ENCODE peak calls at places on chromosomes 13 and 19, in ten cellular contexts. W, S, B, Z, D, H, Q, A, I and L are unnamed samples. For H3K9me3, the result is how much of the 10 kb centered on the place peaks cover.

GRCh38 chr19:49272204-49272603 is 52.8 kb downstream of the SLC6A16 start:
- DNase-seq in I (peak), Z (no peak), Q (no peak), S (no peak), H (no peak), D (no peak), A (no peak), W (no peak), B (no peak), L (no peak)

GRCh38 chr13:64371045-64371444 is 2859.1 kb downstream of the PCDH9 start:
- DNase-seq in H (no peak), D (no peak), Q (no peak), B (no peak), W (no peak), I (peak), A (no peak), S (no peak), Z (no peak), L (no peak)

GRCh38 chr13:44449999-44450821 is 76.6 kb downstream of the SERP2 start:
- DNase-seq in H (no peak), I (no peak), Q (no peak), W (no peak), B (no peak), D (no peak), A (no peak), Z (no peak), S (no peak), L (no peak)

GRCh38 chr19:46861691-46862503 is 1.1 kb downstream of the ARHGAP35 start:
- DNase-seq in W (no peak), S (no peak), D (no peak), B (no peak), I (no peak), Z (no peak), H (no peak), Q (no peak), A (peak), L (no peak)

GRCh38 chr19:10776900-10777650 is 58.9 kb downstream of the TMED1 start:
- DNase-seq in S (no peak), D (no peak), A (no peak), Z (no peak), I (no peak), W (no peak), B (no peak), H (no peak), Q (no peak), L (no peak)

GRCh38 chr19:45187421-45188100 is 9.0 kb downstream of the BLOC1S3 start:
- DNase-seq in A (no peak), S (no peak), W (peak), H (no peak), B (no peak), I (no peak), D (no peak), Q (no peak), Z (no peak), L (no peak)

GRCh38 chr19:49408816-49409440 is 14.3 kb downstream of the PTH2 start:
- DNase-seq in B (no peak), D (no peak), Z (no peak), H (no peak), A (no peak), Q (no peak), I (peak), S (no peak), W (no peak), L (no peak)

GRCh38 chr13:40102854-40103253 is 447.4 kb downstream of the COG6 start:
- DNase-seq in W (no peak), Q (no peak), A (no peak), I (peak), D (no peak), S (no peak), B (no peak), Z (no peak), H (no peak), L (no peak)

GRCh38 chr13:106534844-106535551 is 464 bp downstream of the EFNB2 start:
- DNase-seq in S (peak), D (no peak), I (peak), W (no peak), Q (no peak), B (no peak), H (no peak), Z (peak), A (peak), L (peak)

GRCh38 chr13:73092831-73093230 is 34.0 kb downstream of the KLF5 start:
- DNase-seq in S (no peak), Q (no peak), D (no peak), H (no peak), W (no peak), B (no peak), I (no peak), Z (no peak), A (no peak), L (no peak)

GRCh38 chr19:54297759-54298305 is 15.1 kb downstream of the LILRA5 start:
- DNase-seq in Q (no peak), S (no peak), I (no peak), A (no peak), B (no peak), Z (no peak), W (no peak), D (no peak), H (no peak), L (no peak)

GRCh38 chr13:93730780-93731179 is 504.2 kb downstream of the GPC6 start:
- DNase-seq in S (no peak), A (no peak), I (peak), Q (no peak), Z (no peak), D (no peak), B (no peak), H (no peak), W (no peak), L (no peak)

DNA sequence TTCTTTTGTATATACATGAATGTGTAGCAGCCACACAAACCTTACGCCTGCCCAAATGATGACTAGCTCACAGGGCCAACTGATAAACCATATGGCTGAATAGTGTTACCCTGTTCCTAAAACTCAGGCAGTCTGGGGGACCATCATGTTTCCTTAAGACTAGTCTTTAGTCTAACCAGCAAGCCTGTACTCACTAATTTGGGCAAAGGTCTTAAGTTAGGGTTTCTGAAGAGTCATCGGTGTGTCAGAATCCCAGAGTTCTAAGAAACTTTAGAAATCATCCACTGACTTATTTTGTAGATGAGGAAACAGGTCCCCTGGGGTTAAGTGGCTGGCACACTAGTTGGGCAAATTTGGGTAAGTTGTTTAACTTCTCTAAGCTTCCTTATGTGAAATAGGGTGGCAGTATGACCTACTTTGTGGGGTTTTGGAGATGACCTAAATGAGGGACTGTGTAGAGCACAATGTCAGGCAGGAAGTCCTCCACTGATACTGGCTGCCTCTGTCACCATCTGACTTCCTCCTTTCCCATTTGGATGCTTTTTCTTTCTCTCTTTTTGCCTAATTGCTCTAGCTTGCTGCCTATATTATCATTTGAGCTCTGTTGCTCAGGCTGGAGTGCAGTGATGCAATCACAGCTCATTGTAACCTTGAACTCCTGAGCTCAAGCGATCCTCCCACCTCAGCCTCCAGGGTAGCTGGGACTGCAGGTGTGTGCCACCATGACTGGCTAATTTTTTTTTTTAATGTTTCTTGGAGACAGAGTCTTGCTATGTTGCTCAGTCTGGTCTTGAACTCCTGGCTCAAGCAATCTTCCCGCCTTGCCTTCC is 2.4 kb downstream of the ADGRE3 start:
- DNase-seq in A (no peak), H (no peak), S (no peak), W (no peak), Z (no peak), D (no peak), Q (no peak), B (no peak), I (no peak), L (peak)
- H3K9me3 ChIP-seq in A (under half), H (under half), S (under half), W (under half), Z (under half), D (under half), Q (under half), B (under half), I (under half), L (under half)

DNA sequence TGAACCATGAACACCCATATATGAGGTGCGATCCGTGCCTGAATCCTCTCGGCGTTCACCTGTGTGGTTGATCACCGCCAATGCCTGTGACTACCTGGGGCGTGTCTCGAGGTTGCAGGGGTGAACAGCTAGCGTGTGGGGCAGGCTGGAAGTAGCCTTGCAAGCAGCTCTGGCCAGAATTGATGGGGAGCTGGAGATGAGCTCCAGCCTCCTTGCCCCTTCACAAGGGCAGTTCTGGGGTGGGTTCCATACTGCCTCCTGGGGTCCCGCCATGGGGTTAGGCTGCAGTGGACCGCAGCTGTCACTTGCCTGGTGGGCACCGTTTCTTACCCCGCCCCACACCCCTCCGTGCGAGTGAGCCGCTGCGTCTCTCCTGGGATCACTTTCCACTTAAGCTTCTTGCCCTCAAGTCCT is 154.5 kb upstream of the SOX1 start:
- DNase-seq in B (no peak), H (no peak), A (peak), W (peak), D (no peak), Q (no peak), I (no peak), S (no peak), Z (no peak), L (no peak)
- H3K9me3 ChIP-seq in B (under half), H (under half), A (under half), W (under half), D (under half), Q (under half), I (under half), S (under half), Z (under half), L (under half)

GRCh38 chr19:34964598-34964997 is 569 bp upstream of the ZNF792 start:
- DNase-seq in D (no peak), S (no peak), I (no peak), A (no peak), Z (no peak), B (no peak), W (no peak), H (no peak), Q (no peak), L (no peak)
- H3K9me3 ChIP-seq in D (under half), S (under half), I (under half), A (under half), Z (under half), B (under half), W (under half), H (under half), Q (under half), L (under half)

DNA sequence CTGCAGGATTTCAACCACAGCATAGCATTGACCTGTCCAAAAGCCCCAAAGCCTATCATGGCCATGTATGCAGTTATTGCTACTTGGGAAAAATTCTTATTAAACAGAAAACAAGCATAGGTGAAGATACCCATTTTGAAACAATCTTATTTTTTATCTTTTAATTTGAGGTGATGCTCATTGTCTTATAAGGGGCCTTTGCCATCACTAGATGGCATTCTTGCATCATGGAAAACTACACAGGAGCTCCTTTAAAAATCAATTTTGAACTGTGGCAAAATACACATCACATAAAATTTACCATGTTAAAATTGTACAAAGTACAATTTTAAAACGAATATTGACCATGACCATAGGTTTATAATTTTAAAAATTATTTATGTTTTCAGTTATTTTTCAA is 38.9 kb upstream of the ZNF835 start:
- DNase-seq in D (no peak), A (no peak), I (no peak), W (no peak), B (no peak), Z (no peak), S (no peak), Q (no peak), H (no peak), L (no peak)
- H3K9me3 ChIP-seq in D (under half), A (under half), I (under half), W (half or more), B (under half), Z (under half), S (under half), Q (under half), H (under half), L (under half)

DNA sequence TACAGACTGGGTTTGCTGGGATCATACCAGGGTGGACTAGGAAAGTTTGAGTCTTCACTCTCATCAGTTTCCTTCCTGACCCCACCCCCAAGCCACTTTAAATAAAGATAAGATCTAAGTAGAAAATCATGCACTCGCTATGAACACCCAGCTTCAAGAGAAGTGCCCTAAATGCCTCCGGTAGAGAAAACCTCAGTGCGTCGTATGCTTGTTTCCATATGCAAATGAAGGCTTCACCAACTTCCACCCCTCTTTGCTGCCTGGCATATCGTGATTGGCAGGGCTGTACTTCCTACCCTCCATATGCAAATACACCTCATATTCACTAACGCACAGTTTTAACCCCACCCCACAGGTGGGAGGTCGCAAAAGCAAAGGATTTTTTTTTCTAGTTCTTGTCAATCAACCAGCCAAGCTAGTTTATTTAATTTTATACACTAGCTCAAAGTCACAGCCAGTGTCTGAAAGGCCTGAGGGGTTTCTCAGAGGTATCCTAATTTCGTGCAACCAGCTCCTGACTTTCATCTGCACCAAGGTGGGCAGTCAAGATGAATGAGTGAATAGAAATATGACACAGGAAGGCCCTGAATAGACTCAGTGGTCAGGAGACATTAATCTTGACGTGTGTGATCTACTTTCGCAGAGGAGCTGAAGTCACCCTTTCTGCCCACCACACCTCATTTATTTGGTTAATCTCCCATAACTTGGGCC is 121.1 kb upstream of the TSHZ3 start:
- DNase-seq in Q (no peak), H (no peak), S (no peak), I (no peak), A (no peak), B (no peak), Z (no peak), W (no peak), D (no peak), L (no peak)
- H3K9me3 ChIP-seq in Q (under half), H (under half), S (under half), I (under half), A (under half), B (under half), Z (under half), W (under half), D (under half), L (under half)

DNA sequence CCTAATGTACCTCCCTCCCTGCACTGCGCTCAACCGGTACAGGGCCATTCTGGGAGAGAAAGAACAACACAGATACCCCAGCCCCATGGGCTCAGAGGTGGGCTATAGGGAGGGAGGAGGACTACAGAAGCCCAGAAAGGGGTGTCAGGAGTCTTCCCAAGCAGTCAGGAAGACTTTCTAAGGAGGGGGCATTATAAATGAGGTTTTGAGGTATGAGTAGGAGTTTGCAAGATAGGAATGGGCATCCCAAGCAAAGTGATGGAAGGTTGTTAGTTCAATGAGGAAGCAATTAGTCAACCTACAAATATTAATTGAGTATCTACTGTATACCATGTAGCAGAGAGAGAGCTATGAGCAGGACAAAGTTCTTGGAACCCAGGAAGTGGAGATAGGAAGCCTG is 6.3 kb upstream of the B3GNT3 start:
- DNase-seq in Z (no peak), I (no peak), B (no peak), S (no peak), W (no peak), A (no peak), H (no peak), Q (no peak), D (no peak), L (no peak)
- H3K9me3 ChIP-seq in Z (under half), I (under half), B (under half), S (under half), W (under half), A (under half), H (under half), Q (under half), D (under half), L (under half)

DNA sequence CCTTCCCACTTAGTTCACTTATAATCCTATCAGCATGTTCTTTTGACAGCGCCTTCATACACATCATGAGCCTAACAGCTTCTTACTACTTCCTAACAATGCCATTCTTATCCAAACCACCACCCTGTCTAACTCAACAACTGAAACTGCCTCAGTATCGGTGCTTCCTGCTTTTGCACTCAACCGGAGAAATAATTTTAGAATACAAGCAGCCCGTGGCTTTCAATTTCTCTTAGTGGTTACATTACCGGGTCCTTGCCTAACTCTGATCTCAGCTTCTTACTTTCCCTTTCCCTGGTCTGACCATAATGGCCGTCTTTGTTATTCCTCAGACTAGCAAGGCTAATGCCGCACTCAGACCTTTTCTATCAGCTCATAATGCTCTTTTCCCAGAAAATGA is 17.0 kb downstream of the ZFP82 start:
- DNase-seq in S (no peak), W (no peak), Q (no peak), B (no peak), I (no peak), D (no peak), H (no peak), A (no peak), Z (no peak), L (no peak)
- H3K9me3 ChIP-seq in S (under half), W (under half), Q (under half), B (under half), I (under half), D (under half), H (under half), A (under half), Z (under half), L (under half)

DNA sequence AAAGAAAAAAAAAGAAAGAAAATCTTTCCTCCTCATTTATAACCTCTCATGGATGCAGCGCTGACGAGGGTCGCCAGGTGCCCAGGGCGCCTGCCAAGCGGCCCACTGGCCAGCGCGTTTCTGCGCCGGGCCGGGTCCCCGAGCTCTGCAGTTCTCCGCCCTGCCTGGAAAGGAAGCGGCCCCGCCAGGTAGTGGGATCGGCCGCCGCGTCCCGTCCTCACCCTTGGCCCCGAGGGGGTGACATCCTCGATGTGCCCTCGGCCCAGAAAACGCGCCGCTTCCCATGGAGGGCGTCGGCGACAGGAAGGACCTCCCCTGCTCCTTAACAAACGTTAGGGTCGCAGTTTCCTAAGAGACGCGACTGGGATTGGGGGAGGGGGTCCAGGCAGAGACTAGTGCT is 56.9 kb downstream of the ZNF726 start:
- DNase-seq in Q (no peak), A (no peak), Z (no peak), B (no peak), D (no peak), H (no peak), W (no peak), S (no peak), I (no peak), L (no peak)
- H3K9me3 ChIP-seq in Q (under half), A (under half), Z (under half), B (under half), D (under half), H (under half), W (half or more), S (under half), I (under half), L (under half)

GRCh38 chr19:58020129-58020528 is 13.7 kb upstream of the ZSCAN1 start:
- DNase-seq in W (no peak), D (no peak), I (no peak), A (no peak), Q (no peak), S (no peak), Z (no peak), B (no peak), H (no peak), L (no peak)
- H3K9me3 ChIP-seq in W (under half), D (under half), I (under half), A (under half), Q (under half), S (under half), Z (under half), B (under half), H (under half), L (under half)